ENCODE peak calls at places on chromosomes 16 and 17, in four cellular contexts. One of them, this sample, is unnamed. For H3K4me1, the result is how much of the 10 kb centered on the place peaks cover.

GRCh38 chr17:76969598-76970172 is 101.5 kb downstream of the MGAT5B start:
- DNase-seq in K562: no peak
- DNase-seq in IMR-90: no peak
- DNase-seq in uterus: no peak
- DNase-seq in this sample: no peak

GRCh38 chr17:41571561-41572434 is at the start of gene KRT9:
- DNase-seq in IMR-90: no peak
- DNase-seq in uterus: no peak
- DNase-seq in K562: no peak
- DNase-seq in this sample: no peak

GRCh38 chr17:16085066-16085699 is 85.6 kb downstream of the TTC19 start:
- DNase-seq in IMR-90: peak
- DNase-seq in K562: no peak
- DNase-seq in uterus: no peak
- DNase-seq in this sample: no peak

GRCh38 chr16:67151431-67152097 is 766 bp upstream of the B3GNT9 start:
- DNase-seq in IMR-90: no peak
- DNase-seq in K562: no peak
- DNase-seq in uterus: no peak
- DNase-seq in this sample: no peak

GRCh38 chr16:30122621-30123160 is 329 bp downstream of the MAPK3 start:
- DNase-seq in IMR-90: no peak
- DNase-seq in uterus: no peak
- DNase-seq in K562: peak
- DNase-seq in this sample: no peak

GRCh38 chr16:67917140-67917851 is 14.4 kb downstream of the CTRL start:
- DNase-seq in uterus: no peak
- DNase-seq in IMR-90: peak
- DNase-seq in K562: no peak
- DNase-seq in this sample: peak

GRCh38 chr17:28986714-28987367 is 19.0 kb downstream of the SEZ6 start:
- DNase-seq in K562: no peak
- DNase-seq in IMR-90: no peak
- DNase-seq in uterus: no peak
- DNase-seq in this sample: no peak

GRCh38 chr17:10198509-10199249 is at the start of gene GAS7:
- DNase-seq in IMR-90: peak
- DNase-seq in uterus: peak
- DNase-seq in K562: peak
- DNase-seq in this sample: peak

GRCh38 chr17:75012320-75013076 is at the start of gene MRPL58:
- DNase-seq in IMR-90: peak
- DNase-seq in uterus: peak
- DNase-seq in K562: peak
- DNase-seq in this sample: peak

GRCh38 chr17:58822148-58823050 is 66.7 kb downstream of the PPM1E start:
- DNase-seq in IMR-90: no peak
- DNase-seq in K562: no peak
- DNase-seq in uterus: no peak
- DNase-seq in this sample: no peak

GRCh38 chr17:62749926-62750325 is 58.2 kb downstream of the MARCHF10 start:
- DNase-seq in IMR-90: no peak
- DNase-seq in K562: no peak
- DNase-seq in uterus: no peak
- DNase-seq in this sample: no peak

GRCh38 chr17:68497885-68498319 is 14.3 kb upstream of the PRKAR1A start:
- DNase-seq in uterus: no peak
- DNase-seq in IMR-90: no peak
- DNase-seq in K562: no peak
- DNase-seq in this sample: no peak

GRCh38 chr17:57876866-57877237 is 27.0 kb upstream of the MRPS23 start:
- DNase-seq in uterus: no peak
- DNase-seq in K562: no peak
- DNase-seq in IMR-90: no peak
- DNase-seq in this sample: no peak

GRCh38 chr17:11278186-11278983 is 37.4 kb downstream of the SHISA6 start:
- DNase-seq in uterus: no peak
- DNase-seq in K562: no peak
- DNase-seq in IMR-90: no peak
- DNase-seq in this sample: no peak

GRCh38 chr16:20202747-20203146 is 124.6 kb downstream of the GP2 start:
- DNase-seq in IMR-90: no peak
- DNase-seq in K562: no peak
- DNase-seq in uterus: no peak
- DNase-seq in this sample: no peak

GRCh38 chr17:62902573-62903229 is 63.3 kb upstream of the TANC2 start:
- DNase-seq in uterus: no peak
- DNase-seq in K562: no peak
- DNase-seq in IMR-90: no peak
- DNase-seq in this sample: no peak

DNA sequence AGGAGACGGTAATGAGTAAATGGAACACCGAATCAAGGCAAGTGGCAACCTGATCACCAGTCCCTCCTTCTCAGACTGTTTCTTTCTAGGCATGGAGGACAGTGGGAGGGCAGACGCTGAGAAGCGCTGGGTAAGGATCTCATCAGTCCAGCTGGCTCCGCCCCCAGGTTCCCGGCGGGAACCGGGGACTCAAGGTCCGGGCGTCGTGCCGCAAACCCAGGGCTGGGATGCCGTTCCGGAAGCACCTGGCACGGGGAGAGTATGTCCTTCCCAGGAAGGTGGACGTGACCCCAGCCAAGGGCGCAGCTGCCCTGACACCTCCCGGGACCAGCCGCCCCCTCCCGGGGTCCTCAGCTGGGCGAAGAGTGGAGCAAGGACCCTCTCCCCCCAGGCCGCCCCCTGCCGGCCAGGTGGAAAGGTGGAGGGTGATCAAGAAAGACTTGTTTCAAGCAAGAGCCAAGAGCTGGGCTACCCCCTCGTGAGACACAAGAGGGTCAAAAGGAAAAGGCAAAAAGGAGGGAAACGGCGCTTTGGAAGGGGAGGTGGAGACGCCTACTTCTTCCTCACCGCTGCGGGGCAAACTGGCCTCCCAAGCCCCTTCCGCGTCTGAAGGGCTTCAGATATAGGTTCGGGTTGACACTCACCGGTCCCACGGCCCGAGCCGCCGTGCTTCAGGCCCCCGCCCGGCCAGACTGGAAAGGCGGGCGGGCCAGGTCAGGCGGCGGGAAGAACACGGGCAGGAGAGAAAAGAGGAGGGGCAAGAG is at the start of gene MYO19:
- DNase-seq in uterus: peak
- DNase-seq in K562: peak
- DNase-seq in IMR-90: peak
- DNase-seq in this sample: peak
- TF ChIP-seq CTCF in uterus: peak
- TF ChIP-seq CTCF in K562: peak
- TF ChIP-seq CTCF in IMR-90: peak
- TF ChIP-seq CTCF in this sample: peak

GRCh38 chr17:2057714-2058520 is 3.0 kb downstream of the HIC1 start:
- DNase-seq in uterus: peak
- DNase-seq in K562: no peak
- DNase-seq in IMR-90: peak
- DNase-seq in this sample: no peak
- TF ChIP-seq POLR2A in uterus: no peak
- TF ChIP-seq POLR2A in K562: no peak
- TF ChIP-seq POLR2A in IMR-90: no peak
- TF ChIP-seq POLR2A in this sample: no peak

DNA sequence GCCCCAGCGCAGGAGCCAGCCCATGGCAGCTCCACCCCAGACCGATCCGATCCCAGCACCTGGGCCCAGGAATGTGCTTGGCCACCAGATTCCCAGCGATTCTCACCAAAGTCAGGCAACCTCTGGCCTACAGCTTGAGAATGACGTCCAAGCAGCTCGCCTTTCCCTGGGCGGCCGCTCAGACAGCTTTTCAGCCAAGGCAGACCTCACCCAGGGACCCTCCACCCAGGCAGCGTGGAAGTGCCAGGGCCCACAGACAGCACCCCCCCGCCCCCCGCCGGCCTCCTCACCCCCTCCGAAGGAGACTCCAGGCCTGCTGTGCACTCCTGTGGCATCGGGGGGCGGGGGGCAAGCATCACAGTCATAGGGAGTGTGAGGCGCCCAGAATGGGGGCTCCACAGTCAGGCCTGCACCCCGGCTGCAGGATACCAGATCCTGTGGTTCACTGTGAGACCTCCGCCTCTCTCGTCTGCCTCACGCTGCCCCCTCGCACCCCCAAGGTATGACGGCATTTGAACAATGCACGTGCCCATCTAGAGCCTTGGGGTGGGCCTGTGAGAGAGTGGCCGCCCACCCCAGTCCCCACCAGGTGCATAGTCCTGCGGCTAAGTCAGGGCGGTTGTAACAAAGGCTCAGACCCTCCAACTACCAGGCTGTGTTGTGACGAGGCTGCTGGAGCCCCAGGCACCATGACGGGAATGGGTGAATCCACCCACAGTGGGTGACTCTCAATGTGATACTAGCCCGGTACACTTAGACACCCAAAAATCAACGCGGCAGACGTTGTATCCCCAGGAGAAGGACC is 6.0 kb downstream of the CEP295NL start:
- DNase-seq in uterus: no peak
- DNase-seq in IMR-90: no peak
- DNase-seq in K562: no peak
- DNase-seq in this sample: no peak
- H3K4me1 ChIP-seq in uterus: under half
- H3K4me1 ChIP-seq in IMR-90: under half
- H3K4me1 ChIP-seq in K562: under half
- H3K4me1 ChIP-seq in this sample: under half

GRCh38 chr17:37770631-37771518 is 26.0 kb upstream of the HNF1B start:
- DNase-seq in uterus: no peak
- DNase-seq in K562: peak
- DNase-seq in IMR-90: peak
- DNase-seq in this sample: no peak
- TF ChIP-seq CTCF in uterus: no peak
- TF ChIP-seq CTCF in K562: peak
- TF ChIP-seq CTCF in IMR-90: peak
- TF ChIP-seq CTCF in this sample: no peak

This sample was measured in gastrocnemius medialis.